ENCODE peak calls at places on chromosome 12, in four cellular contexts. W is omental fat pad, X is endothelial cell, D is PC-9. M is an unnamed sample.

GRCh38 chr12:96063046-96063445 is 27.7 kb upstream of the LTA4H start:
- DNase-seq in W (no peak), X (no peak), D (no peak), M (no peak)

GRCh38 chr12:88934163-88934747 is 354.0 kb upstream of the KITLG start:
- DNase-seq in W (no peak), X (no peak), D (peak; percentile 50), M (no peak)

GRCh38 chr12:124952295-124952694 is 36.6 kb downstream of the DHX37 start:
- DNase-seq in W (no peak), X (no peak), D (no peak), M (no peak)

GRCh38 chr12:6766651-6767300 is 613 bp downstream of the PTMS start:
- DNase-seq in W (no peak), X (peak; percentile 79), D (peak; percentile 81), M (no peak)

GRCh38 chr12:124551268-124552144 is 15.9 kb downstream of the NCOR2 start:
- DNase-seq in W (no peak), X (peak; percentile 42), D (peak; percentile 53), M (no peak)

GRCh38 chr12:122928033-122928890 is 32.3 kb upstream of the VPS37B start:
- DNase-seq in W (no peak), X (no peak), D (no peak), M (no peak)

GRCh38 chr12:48175613-48176416 is 7.6 kb upstream of the CCDC184 start:
- DNase-seq in W (no peak), X (no peak), D (no peak), M (no peak)

GRCh38 chr12:132489078-132489601 is 811 bp upstream of the FBRSL1 start:
- DNase-seq in W (no peak), X (peak; percentile 35), D (no peak), M (no peak)

GRCh38 chr12:48198619-48198973 is 4.5 kb downstream of the OR10AD1 start:
- DNase-seq in W (no peak), X (no peak), D (no peak), M (no peak)

GRCh38 chr12:1925125-1925963 is 6.9 kb upstream of the CACNA2D4 start:
- DNase-seq in W (no peak), X (no peak), D (no peak), M (no peak)

GRCh38 chr12:26149963-26150362 is 25.1 kb upstream of the BHLHE41 start:
- DNase-seq in W (no peak), X (no peak), D (no peak), M (no peak)

GRCh38 chr12:10672231-10672868 is 1.5 kb downstream of the STYK1 start:
- DNase-seq in W (no peak), X (no peak), D (peak; percentile 42), M (no peak)

GRCh38 chr12:57118711-57119271 is 7.6 kb upstream of the STAT6 start:
- DNase-seq in W (no peak), X (no peak), D (no peak), M (no peak)

GRCh38 chr12:23611320-23611719 is 338.1 kb downstream of the SOX5 start:
- DNase-seq in W (no peak), X (no peak), D (no peak), M (no peak)

GRCh38 chr12:52004042-52004648 is 2.6 kb upstream of the TAMALIN start:
- DNase-seq in W (no peak), X (peak; percentile 66), D (no peak), M (no peak)

GRCh38 chr12:27957366-27957765 is 15.2 kb downstream of the PTHLH start:
- DNase-seq in W (no peak), X (no peak), D (no peak), M (no peak)

GRCh38 chr12:111389635-111390034 is 16.1 kb upstream of the SH2B3 start:
- DNase-seq in W (no peak), X (no peak), D (peak; percentile 71), M (no peak)

GRCh38 chr12:107145397-107145796 is 52.0 kb upstream of the CRY1 start:
- DNase-seq in W (no peak), X (no peak), D (no peak), M (no peak)

GRCh38 chr12:126747530-126748149 is 1519.3 kb upstream of the TMEM132C start:
- DNase-seq in W (peak; percentile 27), X (no peak), D (no peak), M (no peak)

GRCh38 chr12:88650715-88651114 is 70.4 kb upstream of the KITLG start:
- DNase-seq in W (no peak), X (no peak), D (no peak), M (no peak)

GRCh38 chr12:89674326-89674942 is 34.2 kb downstream of the ATP2B1 start:
- DNase-seq in W (no peak), X (no peak), D (no peak), M (no peak)

GRCh38 chr12:51171884-51172514 is 936 bp downstream of the TFCP2 start:
- DNase-seq in W (no peak), X (peak; percentile 38), D (no peak), M (no peak)

GRCh38 chr12:20656600-20656999 is 38.5 kb upstream of the SLCO1C1 start:
- DNase-seq in W (no peak), X (no peak), D (no peak), M (no peak)

GRCh38 chr12:3230758-3231375 is 153.7 kb downstream of the TSPAN9 start:
- DNase-seq in W (no peak), X (no peak), D (no peak), M (no peak)

GRCh38 chr12:120496353-120497340 is 734 bp downstream of the DYNLL1 start:
- DNase-seq in W (peak; percentile 25), X (peak; percentile 41), D (no peak), M (peak; percentile 26)

GRCh38 chr12:52130695-52131094 is 51.2 kb downstream of the SMIM41 start:
- DNase-seq in W (no peak), X (no peak), D (no peak), M (no peak)

GRCh38 chr12:47268501-47269459 is 189.0 kb upstream of the AMIGO2 start:
- DNase-seq in W (no peak), X (no peak), D (no peak), M (no peak)

GRCh38 chr12:30908389-30909087 is 18.0 kb upstream of the TSPAN11 start:
- DNase-seq in W (no peak), X (no peak), D (no peak), M (no peak)

GRCh38 chr12:69657376-69658137 is 41.5 kb downstream of the BEST3 start:
- DNase-seq in W (no peak), X (no peak), D (no peak), M (no peak)

GRCh38 chr12:21759737-21760136 is 14.8 kb downstream of the KCNJ8 start:
- DNase-seq in W (no peak), X (no peak), D (no peak), M (no peak)

GRCh38 chr12:112349440-112349839 is 32.8 kb downstream of the HECTD4 start:
- DNase-seq in W (no peak), X (no peak), D (no peak), M (no peak)

GRCh38 chr12:39161686-39162085 is 256.3 kb upstream of the CPNE8 start:
- DNase-seq in W (no peak), X (no peak), D (no peak), M (no peak)

GRCh38 chr12:70983692-70984091 is 63.2 kb upstream of the PTPRR start:
- DNase-seq in W (no peak), X (no peak), D (no peak), M (no peak)

GRCh38 chr12:42887657-42888056 is 298.1 kb upstream of the PRICKLE1 start:
- DNase-seq in W (no peak), X (no peak), D (no peak), M (no peak)

GRCh38 chr12:56932146-56932545 is 2.1 kb downstream of the SDR9C7 start:
- DNase-seq in W (no peak), X (no peak), D (no peak), M (no peak)

GRCh38 chr12:14846042-14846587 is 2.8 kb upstream of the ART4 start:
- DNase-seq in W (no peak), X (no peak), D (no peak), M (no peak)